ENCODE peak calls at places on chromosomes 2 and 18, in seven cellular contexts. V is foreskin fibroblast, M is A549, N is Caco-2, X is HepG2, L is omental fat pad, D is AG04450. A is an unnamed sample.
A peak's percentile ranks its signal among the peaks of the same experiment; 100 is the strongest.

GRCh38 chr2:118613742-118614141 is 233.7 kb downstream of the EN1 start:
- DNase-seq in L (no peak), N (peak; percentile 67), D (no peak), X (no peak), M (no peak), V (no peak), A (no peak)

GRCh38 chr2:173459363-173459762 is 104.7 kb downstream of the CDCA7 start:
- DNase-seq in X (no peak), N (no peak), V (no peak), L (no peak), D (no peak), M (no peak), A (no peak)

GRCh38 chr2:237980751-237981150 is 13.9 kb downstream of the UBE2F start:
- DNase-seq in X (no peak), N (no peak), M (no peak), D (no peak), V (no peak), L (no peak), A (no peak)

GRCh38 chr2:218880749-218881594 is at the start of gene WNT10A:
- DNase-seq in X (no peak), V (no peak), D (no peak), M (no peak), N (no peak), L (no peak), A (no peak)

GRCh38 chr2:84452624-84453023 is 6.5 kb downstream of the SUCLG1 start:
- DNase-seq in X (no peak), D (no peak), L (no peak), V (no peak), N (no peak), M (no peak), A (no peak)

GRCh38 chr2:221203846-221204245 is 368.3 kb downstream of the EPHA4 start:
- DNase-seq in X (no peak), D (no peak), V (no peak), L (no peak), N (no peak), M (no peak), A (no peak)

GRCh38 chr18:58364867-58365533 is 263.9 kb downstream of the ALPK2 start:
- DNase-seq in V (peak; percentile 56), D (no peak), X (no peak), N (no peak), L (no peak), M (no peak), A (peak; percentile 82)

GRCh38 chr2:11745613-11746375 is 638 bp upstream of the LPIN1 start:
- DNase-seq in M (no peak), D (no peak), L (no peak), X (no peak), V (no peak), N (no peak), A (no peak)

GRCh38 chr2:227462463-227462951 is 9.4 kb upstream of the AGFG1 start:
- DNase-seq in D (no peak), L (no peak), X (no peak), M (no peak), V (no peak), N (no peak), A (no peak)

DNA sequence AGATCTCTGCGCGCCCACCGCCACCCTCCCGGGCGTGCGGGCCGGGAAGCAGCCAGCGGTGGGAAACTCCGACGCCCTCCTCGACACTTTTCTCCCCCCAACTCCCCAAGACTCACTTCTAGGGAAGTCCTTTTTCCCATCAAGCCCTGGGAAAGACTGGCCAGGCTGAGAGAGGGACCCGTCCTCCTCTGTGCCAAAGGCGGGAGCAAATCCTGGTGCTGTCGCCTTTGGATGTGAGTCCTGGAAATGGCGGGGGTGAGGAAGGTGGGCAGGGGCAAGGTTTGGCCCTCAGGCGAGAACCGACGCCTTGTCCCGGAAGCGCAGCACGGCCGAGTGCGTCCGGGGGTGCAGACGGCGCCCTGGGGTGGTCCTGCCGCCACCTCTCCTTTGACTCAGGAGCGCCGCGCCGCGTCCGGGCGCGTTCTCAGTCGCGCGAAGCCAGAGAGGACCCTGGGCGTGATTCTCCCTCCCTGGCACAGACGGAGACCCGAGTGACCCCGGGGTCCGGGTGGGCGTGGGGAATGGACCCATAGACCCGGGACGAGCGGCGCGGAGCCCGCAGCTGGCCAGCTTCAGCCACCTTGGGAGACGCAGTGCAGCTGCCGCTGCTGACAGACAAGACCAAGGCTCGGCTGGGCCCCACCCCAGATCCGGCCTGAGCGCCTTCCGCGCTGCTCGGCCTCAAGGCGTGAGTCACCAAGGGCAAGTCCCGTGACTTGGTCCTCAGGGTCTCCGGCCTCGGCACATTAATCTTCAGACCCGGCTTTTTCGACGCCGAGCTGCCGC is 3.5 kb upstream of the LBX2 start:
- DNase-seq in D (peak; percentile 58), N (peak; percentile 83), V (peak; percentile 87), L (peak; percentile 68), M (peak; percentile 73), X (peak; percentile 63), A (peak; percentile 89)
- TF ChIP-seq CTCF in D (peak; percentile 40), N (peak; percentile 67), V (peak; percentile 23), L (no peak), M (peak; percentile 43), X (peak; percentile 96), A (peak; percentile 19)

GRCh38 chr2:43345872-43346271 is 119.5 kb upstream of the ZFP36L2 start:
- DNase-seq in N (no peak), X (no peak), L (no peak), M (no peak), D (no peak), V (no peak), A (no peak)

GRCh38 chr2:43346619-43347018 is 120.2 kb upstream of the ZFP36L2 start:
- DNase-seq in V (no peak), X (no peak), M (no peak), D (no peak), N (no peak), L (no peak), A (no peak)

GRCh38 chr2:43344911-43345373 is 118.5 kb upstream of the ZFP36L2 start:
- DNase-seq in X (no peak), D (no peak), V (no peak), L (no peak), M (no peak), N (no peak), A (no peak)

GRCh38 chr2:43343573-43344304 is 117.3 kb upstream of the ZFP36L2 start:
- DNase-seq in L (peak; percentile 55), X (no peak), D (peak; percentile 85), M (no peak), V (peak; percentile 88), N (no peak), A (peak; percentile 95)

GRCh38 chr2:43345391-43345813 is 119.0 kb upstream of the ZFP36L2 start:
- DNase-seq in V (no peak), D (no peak), X (no peak), M (no peak), L (no peak), N (no peak), A (peak; percentile 53)
- TF ChIP-seq CTCF in V (no peak), D (no peak), X (no peak), M (no peak), L (no peak), N (no peak), A (no peak)

DNA sequence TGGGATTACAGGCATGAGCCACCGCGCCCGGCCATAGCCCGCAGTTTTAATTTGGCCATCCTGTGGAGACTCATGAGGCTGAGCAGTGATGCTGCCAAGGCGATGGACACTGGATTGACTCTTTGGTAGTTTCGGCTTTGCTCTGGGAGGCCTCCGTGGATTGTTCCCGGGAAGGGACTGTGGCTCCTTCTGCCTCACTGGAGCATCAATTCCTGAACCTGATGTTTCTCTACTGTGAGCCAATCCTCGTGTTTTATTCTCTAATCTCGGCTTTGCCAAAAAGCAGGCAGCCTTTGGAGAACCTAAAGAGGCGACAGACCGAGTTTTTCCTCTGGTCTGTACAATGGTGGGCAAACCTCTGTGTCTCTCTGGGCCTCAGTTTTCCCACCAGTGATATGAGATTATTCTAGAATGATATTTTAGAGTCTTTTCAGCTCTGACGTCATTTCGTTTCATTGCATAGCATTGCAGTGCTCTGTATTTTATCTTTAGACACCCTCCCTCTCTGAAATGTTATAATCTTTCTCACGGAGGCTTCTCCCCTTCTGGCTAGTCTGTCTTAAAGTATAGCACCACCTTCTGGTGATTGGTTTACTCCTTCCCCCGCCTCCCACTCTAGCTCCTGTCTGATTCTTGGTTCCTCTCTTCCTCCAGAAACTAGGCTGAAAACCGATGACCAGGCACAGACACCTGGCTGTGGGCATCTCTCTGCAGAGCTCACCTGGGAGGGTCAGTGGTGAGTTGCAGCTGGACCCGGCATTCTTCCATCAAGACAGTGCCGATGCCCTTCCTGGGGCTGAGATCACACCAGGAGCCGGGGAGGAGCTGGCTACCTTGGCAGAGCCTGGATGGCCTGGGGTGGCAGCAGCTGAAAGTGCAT is 341.3 kb downstream of the MYCN start:
- DNase-seq in N (peak; percentile 54), V (no peak), L (no peak), D (no peak), M (peak; percentile 51), X (peak; percentile 41), A (no peak)
- TF ChIP-seq CTCF in N (peak; percentile 52), V (no peak), L (no peak), D (no peak), M (peak; percentile 46), X (peak; percentile 71), A (no peak)

GRCh38 chr2:186780701-186781316 is 68.2 kb downstream of the ZSWIM2 start:
- DNase-seq in M (peak; percentile 63), V (no peak), L (no peak), D (no peak), N (peak; percentile 63), X (peak; percentile 56), A (peak; percentile 35)
- TF ChIP-seq CTCF in M (peak; percentile 30), V (no peak), L (no peak), D (no peak), N (peak; percentile 42), X (peak; percentile 77), A (peak; percentile 17)